ENCODE peak calls at places on chromosome X, in five cellular contexts. R is coronary artery, W is astrocyte of the cerebellum, A is psoas muscle, M is stomach. L is an unnamed sample.

GRCh38 chrX:50827996-50828395 is 14.0 kb upstream of the SHROOM4 start:
- DNase-seq in A (no peak), R (no peak), M (no peak), W (no peak), L (no peak)

GRCh38 chrX:52217494-52218160 is 32.9 kb downstream of the MAGED4 start:
- DNase-seq in W (no peak), A (no peak), M (no peak), R (no peak), L (no peak)

GRCh38 chrX:48474581-48474980 is 1.4 kb upstream of the FTSJ1 start:
- DNase-seq in M (no peak), W (no peak), R (no peak), A (no peak), L (no peak)

GRCh38 chrX:132292753-132293152 is 73.5 kb upstream of the RAP2C start:
- DNase-seq in A (no peak), R (no peak), M (no peak), W (peak), L (peak)

GRCh38 chrX:2492536-2493218 is 8.1 kb downstream of the DHRSX start:
- DNase-seq in R (no peak), M (no peak), W (no peak), A (no peak), L (no peak)

GRCh38 chrX:55489315-55490009 is at the start of gene USP51:
- DNase-seq in A (peak), R (peak), W (no peak), M (peak), L (no peak)

GRCh38 chrX:55127692-55128091 is 38.9 kb downstream of the PAGE2 start:
- DNase-seq in R (no peak), W (no peak), M (no peak), A (no peak), L (no peak)

GRCh38 chrX:81876437-81876836 is 674.5 kb downstream of the SH3BGRL start:
- DNase-seq in R (no peak), M (no peak), W (no peak), A (no peak), L (no peak)

GRCh38 chrX:18973527-18974192 is 10.3 kb downstream of the PHKA2 start:
- DNase-seq in W (no peak), M (no peak), A (no peak), R (no peak), L (no peak)

GRCh38 chrX:85003655-85004244 is at the start of gene APOOL:
- DNase-seq in W (peak), M (peak), A (peak), R (peak), L (peak)

DNA sequence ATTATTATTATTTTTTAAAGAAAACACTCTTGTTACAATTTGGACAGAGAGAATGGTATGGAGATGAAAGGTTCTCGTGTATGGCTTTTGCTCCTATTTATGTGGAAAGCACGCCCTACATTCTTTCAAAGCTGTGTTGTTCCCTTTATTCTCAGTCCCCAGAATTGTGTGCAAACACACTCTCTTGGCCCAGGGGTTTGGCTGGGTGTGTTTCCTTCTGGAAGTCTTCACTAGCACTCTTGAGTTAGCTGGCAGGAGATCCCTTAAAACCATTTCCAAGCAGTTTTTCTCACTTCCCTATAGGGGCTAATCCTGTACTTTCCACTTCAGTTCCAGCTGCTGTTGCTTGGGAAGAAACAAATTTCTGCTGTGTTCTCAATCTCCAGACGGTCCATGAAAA is 35.1 kb downstream of the FHL1 start:
- DNase-seq in R (no peak), W (no peak), A (no peak), M (no peak), L (no peak)
- TF ChIP-seq CTCF in R (no peak), W (no peak), A (no peak), M (no peak), L (no peak)

GRCh38 chrX:150599226-150599625 is 30.8 kb downstream of the MTM1 start:
- DNase-seq in W (no peak), A (no peak), R (no peak), M (no peak), L (no peak)
- H3K4me3 ChIP-seq in W (no peak), A (no peak), R (no peak), M (no peak), L (no peak)

GRCh38 chrX:128518508-128518907 is 466.3 kb upstream of the ACTRT1 start:
- DNase-seq in R (no peak), A (no peak), M (no peak), W (peak), L (no peak)
- TF ChIP-seq CTCF in R (no peak), A (no peak), M (no peak), W (peak), L (no peak)

DNA sequence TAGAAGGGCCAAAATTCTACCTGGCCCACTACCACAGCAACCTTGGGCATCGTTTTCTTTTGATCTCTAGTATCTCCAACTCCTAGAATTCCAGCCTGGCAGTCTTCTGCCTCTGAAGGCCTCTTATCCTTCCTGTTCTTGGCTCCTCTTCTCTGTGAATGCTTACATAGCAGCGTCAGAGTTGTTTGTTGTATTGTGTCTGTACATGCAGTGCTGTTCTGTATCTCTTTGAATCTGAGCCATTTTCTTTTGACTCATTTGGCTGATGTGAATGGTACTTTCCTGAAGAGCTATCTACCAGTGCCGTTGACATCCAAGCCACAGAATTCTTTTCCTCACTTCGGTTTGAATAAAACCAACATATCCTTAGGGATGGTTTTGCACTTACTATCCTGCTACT is 79.2 kb downstream of the TMEM164 start:
- DNase-seq in A (no peak), M (no peak), R (no peak), W (peak), L (no peak)
- H3K4me3 ChIP-seq in A (no peak), M (no peak), R (no peak), W (no peak), L (no peak)

GRCh38 chrX:100407147-100407783 is 2.8 kb downstream of the PCDH19 start:
- DNase-seq in A (no peak), R (no peak), M (no peak), W (no peak), L (no peak)

GRCh38 chrX:100407784-100408642 is 2.1 kb downstream of the PCDH19 start:
- DNase-seq in R (no peak), W (no peak), A (peak), M (no peak), L (no peak)

GRCh38 chrX:100410083-100410590 is at the start of gene PCDH19:
- DNase-seq in M (peak), R (no peak), W (peak), A (peak), L (no peak)

GRCh38 chrX:100409316-100410082 is 574 bp downstream of the PCDH19 start:
- DNase-seq in W (no peak), R (no peak), M (no peak), A (peak), L (no peak)

DNA sequence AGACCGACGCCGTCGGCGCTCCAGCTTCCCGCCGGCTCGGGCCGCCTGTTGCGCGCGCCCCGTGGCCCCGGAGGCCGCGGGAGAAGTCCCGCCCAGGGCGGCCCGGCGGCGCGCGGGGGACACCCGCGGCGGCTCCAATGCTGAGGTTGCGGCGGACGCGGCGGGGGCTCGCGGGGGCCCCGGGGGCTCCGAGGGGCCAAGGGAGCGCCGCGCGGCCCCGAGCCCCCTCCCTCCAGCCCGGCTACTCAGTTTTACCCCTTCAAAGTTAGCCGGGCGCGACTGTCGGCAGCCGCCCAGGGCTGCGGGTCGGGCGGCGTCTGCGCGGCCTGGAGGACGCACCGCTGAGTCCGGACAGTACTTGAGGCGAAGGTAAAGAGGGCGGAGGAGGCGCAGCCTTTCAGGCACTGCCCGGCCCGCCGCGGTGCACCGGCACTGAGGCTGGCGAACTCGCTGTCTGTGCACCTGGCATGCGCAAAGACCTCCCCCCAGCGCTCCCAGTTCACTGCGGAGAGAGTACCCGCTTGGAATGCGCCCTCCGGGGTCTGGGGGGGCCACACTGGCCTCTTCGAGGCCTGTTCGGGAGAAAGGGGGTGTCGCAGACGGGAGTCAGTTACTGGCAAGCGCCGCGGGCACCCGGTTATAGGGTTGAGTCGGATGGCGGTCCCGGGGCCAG is 1.3 kb downstream of the PCDH19 start:
- DNase-seq in W (no peak), A (peak), R (no peak), M (no peak), L (no peak)
- TF ChIP-seq CTCF in W (no peak), A (no peak), R (no peak), M (no peak), L (no peak)

GRCh38 chrX:153685751-153686676 is 1.7 kb upstream of the SLC6A8 start:
- DNase-seq in R (peak), A (peak), W (no peak), M (no peak), L (no peak)
- H3K4me3 ChIP-seq in R (no peak), A (no peak), W (no peak), M (no peak), L (no peak)